ENCODE peak calls at places on chromosomes 4 and X, in five cellular contexts. D, O, P, V and I are unnamed samples.
A peak's percentile ranks its signal among the peaks of the same experiment; 100 is the strongest.

GRCh38 chr4:89894654-89895652 is at the start of gene MMRN1:
- DNase-seq in D (no peak), O (no peak), P (no peak), V (no peak), I (no peak)

GRCh38 chr4:1375761-1376322 is 28.8 kb downstream of the UVSSA start:
- DNase-seq in D (no peak), O (no peak), P (no peak), V (no peak), I (no peak)

GRCh38 chr4:28702571-28702970 is 1841.9 kb downstream of the STIM2 start:
- DNase-seq in D (peak; percentile 1), O (no peak), P (no peak), V (no peak), I (no peak)

GRCh38 chrX:64352084-64352483 is 43.2 kb downstream of the MTMR8 start:
- DNase-seq in D (no peak), O (no peak), P (no peak), V (no peak), I (no peak)

GRCh38 chrX:129626026-129626425 is 28.7 kb downstream of the APLN start:
- DNase-seq in D (peak; percentile 25), O (no peak), P (no peak), V (no peak), I (no peak)

GRCh38 chr4:20283039-20283438 is 31.3 kb downstream of the SLIT2 start:
- DNase-seq in D (no peak), O (no peak), P (no peak), V (no peak), I (peak; percentile 81)

GRCh38 chrX:40855411-40855810 is 120.1 kb upstream of the MED14 start:
- DNase-seq in D (peak; percentile 41), O (no peak), P (no peak), V (no peak), I (no peak)

GRCh38 chrX:72659726-72660125 is 54.4 kb downstream of the PHKA1 start:
- DNase-seq in D (no peak), O (no peak), P (no peak), V (no peak), I (no peak)

GRCh38 chr4:185304944-185305690 is 90.6 kb downstream of the LRP2BP start:
- DNase-seq in D (peak; percentile 39), O (no peak), P (peak; percentile 18), V (no peak), I (peak; percentile 82)

GRCh38 chrX:46573331-46573895 is at the start of gene CHST7:
- DNase-seq in D (peak; percentile 75), O (peak; percentile 46), P (peak; percentile 68), V (peak; percentile 67), I (peak; percentile 88)

GRCh38 chr4:139735381-139736256 is 70.0 kb downstream of the MGST2 start:
- DNase-seq in D (peak; percentile 35), O (no peak), P (peak; percentile 58), V (no peak), I (peak; percentile 78)
- H3K4me2 ChIP-seq in D (peak overlapping the region; percentile 87), O (no peak overlapping the region), P (peak overlapping the region; percentile 74), V (no peak overlapping the region), I (peak overlapping the region; percentile 73)

GRCh38 chr4:31114821-31115220 is 394.7 kb downstream of the PCDH7 start:
- DNase-seq in D (peak; percentile 56), O (no peak), P (no peak), V (no peak), I (no peak)
- H3K4me2 ChIP-seq in D (no peak overlapping the region), O (no peak overlapping the region), P (no peak overlapping the region), V (no peak overlapping the region), I (no peak overlapping the region)

DNA sequence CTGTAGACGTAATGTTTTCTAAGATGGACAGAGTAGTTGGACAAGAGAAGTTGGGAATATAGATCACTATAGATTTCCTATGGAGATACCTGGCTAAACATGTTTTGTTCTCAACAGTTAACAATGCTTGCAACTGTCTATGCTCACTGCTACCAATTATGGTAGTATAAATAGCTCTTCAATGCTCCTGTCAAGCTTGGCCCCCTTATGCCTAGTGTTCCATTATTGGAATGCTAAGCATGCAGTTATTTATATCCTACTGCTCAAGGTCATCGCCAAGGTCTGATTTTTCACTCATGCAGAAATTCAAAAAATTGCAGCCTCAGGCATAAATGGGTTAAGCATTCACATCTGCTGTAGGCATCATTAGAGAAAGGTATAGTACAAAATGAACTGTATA is 519.0 kb downstream of the IL15 start:
- DNase-seq in D (peak; percentile 25), O (no peak), P (no peak), V (no peak), I (no peak)
- H3K4me2 ChIP-seq in D (no peak overlapping the region), O (no peak overlapping the region), P (no peak overlapping the region), V (no peak overlapping the region), I (no peak overlapping the region)

DNA sequence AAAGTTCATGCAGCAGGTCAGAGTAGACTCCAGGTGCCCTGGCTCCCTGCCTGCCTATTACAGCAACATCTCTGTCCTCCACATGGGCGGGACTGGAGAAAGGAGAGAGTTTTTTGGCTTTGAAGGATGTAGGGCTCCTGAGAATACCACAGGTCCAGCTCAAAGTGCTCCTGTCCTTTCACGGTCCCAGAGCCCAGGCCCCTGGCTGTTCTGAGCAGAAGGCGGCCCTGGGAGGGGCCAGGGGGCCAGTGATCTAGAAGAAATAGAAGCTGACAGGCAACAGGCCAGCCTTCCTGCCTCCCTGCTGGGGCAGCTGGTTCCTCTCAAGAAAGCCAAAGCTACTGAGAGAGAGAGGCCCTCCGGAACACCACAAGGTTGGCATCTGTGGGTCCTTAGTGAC is 929 bp upstream of the IQSEC2 start:
- DNase-seq in D (peak; percentile 22), O (no peak), P (no peak), V (no peak), I (peak; percentile 42)
- H3K4me2 ChIP-seq in D (no peak overlapping the region), O (peak overlapping the region; percentile 83), P (no peak overlapping the region), V (peak overlapping the region; percentile 98), I (peak overlapping the region; percentile 68)

DNA sequence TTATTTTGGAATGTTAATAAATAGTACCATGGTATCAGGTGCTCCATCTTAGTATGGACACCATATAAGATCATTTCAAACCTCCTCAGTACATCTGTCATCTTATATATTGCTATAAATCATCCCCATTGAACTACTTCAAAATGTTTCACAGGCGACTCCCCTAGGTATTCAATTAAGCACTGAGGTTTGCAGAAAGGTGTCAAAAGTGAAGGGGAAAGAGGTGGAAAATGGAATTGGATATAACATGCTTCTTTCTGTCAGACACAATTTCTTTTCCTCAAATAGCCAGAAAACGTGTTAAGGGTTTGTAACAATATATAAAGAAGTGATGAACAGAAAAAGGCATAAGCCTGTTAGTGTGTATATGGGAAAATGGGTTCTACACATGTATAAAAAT is 325.5 kb downstream of the GRID2 start:
- DNase-seq in D (no peak), O (no peak), P (no peak), V (no peak), I (no peak)
- H3K4me2 ChIP-seq in D (no peak overlapping the region), O (no peak overlapping the region), P (no peak overlapping the region), V (no peak overlapping the region), I (no peak overlapping the region)

DNA sequence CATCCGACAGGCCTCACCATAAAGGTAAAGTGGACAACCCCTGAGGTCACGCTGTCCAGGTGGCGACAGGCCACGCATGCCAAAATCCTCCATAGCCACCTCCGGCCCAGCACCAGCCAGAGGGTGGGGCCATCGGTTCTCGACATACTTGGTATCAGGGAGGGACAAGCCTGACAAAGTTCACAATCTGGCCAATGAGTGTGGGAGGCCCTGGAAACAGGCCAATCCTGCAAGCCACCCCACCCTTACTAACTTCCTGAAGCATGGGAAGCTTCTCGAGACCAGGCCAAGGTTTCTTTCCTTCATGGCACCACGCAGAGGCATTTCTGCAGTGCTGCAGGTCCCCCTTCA is 73.8 kb downstream of the MTMR1 start:
- DNase-seq in D (no peak), O (no peak), P (no peak), V (no peak), I (no peak)
- H3K4me2 ChIP-seq in D (peak overlapping the region; percentile 13), O (no peak overlapping the region), P (no peak overlapping the region), V (no peak overlapping the region), I (no peak overlapping the region)

DNA sequence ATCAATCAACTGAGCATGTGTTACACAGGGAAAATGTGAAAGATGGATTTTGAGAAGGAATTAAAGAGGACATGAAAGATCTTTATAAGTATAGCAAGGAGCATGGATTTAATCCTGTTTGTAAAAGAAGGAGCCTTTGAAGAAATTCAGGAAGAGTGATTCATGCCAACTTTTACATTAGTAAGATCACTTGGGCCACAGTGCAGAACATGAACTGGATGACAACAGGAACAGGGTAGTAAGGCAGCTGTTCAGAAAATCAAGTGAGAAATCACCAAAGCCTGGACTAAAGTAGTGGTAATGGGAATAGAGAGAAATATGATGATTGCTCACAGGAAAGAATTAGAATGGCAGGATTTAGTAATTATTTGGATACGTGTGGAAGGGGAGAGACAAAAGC is 265.7 kb upstream of the PCDH7 start:
- DNase-seq in D (no peak), O (no peak), P (no peak), V (no peak), I (no peak)
- H3K4me2 ChIP-seq in D (no peak overlapping the region), O (no peak overlapping the region), P (no peak overlapping the region), V (no peak overlapping the region), I (no peak overlapping the region)